ENCODE peak calls at places on chromosomes 2 and 18, in six cellular contexts. Q is stimulated activated CD8-positive, alpha-beta memory T cell treated with anti-CD3 and anti-CD28 coated beads, Interleukin-7, amount 100 ng/mL, for 1 hour; X is posterior cingulate gyrus; V is T-helper 22 cell; G is putamen; P is Calu3. A is an unnamed sample.

GRCh38 chr2:121284424-121285076 is 452 bp downstream of the TFCP2L1 start:
- DNase-seq in G (no peak), V (no peak), P (peak; percentile 49), X (no peak), Q (no peak), A (no peak)

GRCh38 chr2:212640428-212640827 is 101.8 kb upstream of the ERBB4 start:
- DNase-seq in Q (no peak), P (peak; percentile 24), X (no peak), V (no peak), G (no peak), A (no peak)

GRCh38 chr2:31526946-31527345 is 53.8 kb downstream of the SRD5A2 start:
- DNase-seq in X (no peak), Q (no peak), G (no peak), P (no peak), V (no peak), A (no peak)

GRCh38 chr2:148299616-148300015 is 278.7 kb downstream of the MBD5 start:
- DNase-seq in X (no peak), Q (no peak), P (no peak), G (no peak), V (no peak), A (peak; percentile 4)

GRCh38 chr2:30165050-30165520 is 18.3 kb downstream of the YPEL5 start:
- DNase-seq in Q (no peak), X (no peak), V (peak; percentile 30), P (peak; percentile 69), G (peak; percentile 79), A (peak; percentile 93)

GRCh38 chr2:201448701-201449100 is 2.6 kb downstream of the TRAK2 start:
- DNase-seq in G (no peak), Q (no peak), V (peak; percentile 40), P (no peak), X (no peak), A (no peak)

GRCh38 chr2:31241625-31242270 is 7.8 kb downstream of the EHD3 start:
- DNase-seq in V (no peak), G (no peak), P (no peak), X (no peak), Q (no peak), A (no peak)

GRCh38 chr2:167293172-167293781 is 405.0 kb downstream of the XIRP2 start:
- DNase-seq in V (no peak), P (peak; percentile 14), Q (no peak), G (peak; percentile 49), X (peak; percentile 56), A (peak; percentile 16)

GRCh38 chr2:28649481-28650260 is 102.0 kb upstream of the PPP1CB start:
- DNase-seq in X (no peak), G (no peak), V (no peak), P (peak; percentile 56), Q (no peak), A (peak; percentile 58)

GRCh38 chr2:212905640-212906201 is 245.7 kb downstream of the IKZF2 start:
- DNase-seq in G (no peak), P (peak; percentile 49), Q (no peak), X (no peak), V (no peak), A (peak; percentile 6)

GRCh38 chr18:51400721-51401120 is 203.2 kb upstream of the MEX3C start:
- DNase-seq in G (no peak), V (no peak), Q (no peak), X (no peak), P (no peak), A (no peak)

GRCh38 chr2:237894396-237894979 is 35.1 kb downstream of the RAMP1 start:
- DNase-seq in G (no peak), P (no peak), Q (no peak), X (no peak), V (no peak), A (no peak)

GRCh38 chr2:55839182-55839819 is 84.3 kb downstream of the EFEMP1 start:
- DNase-seq in Q (no peak), X (no peak), G (no peak), P (peak; percentile 67), V (no peak), A (peak; percentile 46)

GRCh38 chr2:152542995-152543481 is 174.2 kb downstream of the PRPF40A start:
- DNase-seq in G (peak; percentile 84), V (no peak), X (no peak), Q (no peak), P (no peak), A (peak; percentile 100)